ENCODE peak calls at places on chromosomes 7 and 10, in four cellular contexts. U is EH; B is activated naive CD4-positive, alpha-beta T cell treated with Interleukin-2 at 50 U/mL for 16 hours; V is GM10248. K is an unnamed sample.

GRCh38 chr7:7527047-7527446 is 8.6 kb downstream of the COL28A1 start:
- DNase-seq in U (no peak), B (no peak), V (no peak), K (no peak)

GRCh38 chr10:34292675-34293074 is 522.4 kb downstream of the PARD3 start:
- DNase-seq in U (no peak), B (no peak), V (no peak), K (no peak)

GRCh38 chr10:103836273-103836672 is 19.1 kb downstream of the SH3PXD2A start:
- DNase-seq in U (no peak), B (no peak), V (no peak), K (no peak)

GRCh38 chr7:124728610-124729009 is 37.0 kb downstream of the GPR37 start:
- DNase-seq in U (no peak), B (no peak), V (no peak), K (no peak)

GRCh38 chr10:72935358-72935757 is 19.2 kb downstream of the PLA2G12B start:
- DNase-seq in U (peak; percentile 29), B (no peak), V (no peak), K (no peak)

GRCh38 chr10:129191848-129192247 is 275.2 kb upstream of the MGMT start:
- DNase-seq in U (no peak), B (no peak), V (no peak), K (no peak)

GRCh38 chr10:15780353-15781135 is 60.8 kb upstream of the ITGA8 start:
- DNase-seq in U (peak; percentile 19), B (no peak), V (no peak), K (no peak)

GRCh38 chr10:63657812-63658211 is 136.6 kb downstream of the REEP3 start:
- DNase-seq in U (no peak), B (no peak), V (no peak), K (no peak)

GRCh38 chr10:6927001-6927400 is 346.9 kb upstream of the PRKCQ start:
- DNase-seq in U (no peak), B (no peak), V (no peak), K (no peak)

GRCh38 chr7:116138202-116138801 is 72.0 kb upstream of the TES start:
- DNase-seq in U (peak; percentile 72), B (no peak), V (peak; percentile 37), K (no peak)

GRCh38 chr7:30433082-30433481 is 45.5 kb downstream of the NOD1 start:
- DNase-seq in U (peak; percentile 67), B (no peak), V (no peak), K (no peak)

GRCh38 chr10:76583711-76584161 is 1053.9 kb downstream of the KCNMA1 start:
- DNase-seq in U (peak; percentile 94), B (no peak), V (no peak), K (no peak)

GRCh38 chr10:13515467-13515866 is 13.3 kb downstream of the BEND7 start:
- DNase-seq in U (no peak), B (no peak), V (no peak), K (no peak)

GRCh38 chr7:103690576-103690975 is 244.6 kb upstream of the SLC26A5 start:
- DNase-seq in U (no peak), B (no peak), V (no peak), K (no peak)

GRCh38 chr10:119290301-119291036 is 83.1 kb downstream of the GRK5 start:
- DNase-seq in U (peak; percentile 30), B (no peak), V (no peak), K (no peak)

GRCh38 chr10:11757452-11757819 is 15.3 kb downstream of the ECHDC3 start:
- DNase-seq in U (peak; percentile 78), B (no peak), V (no peak), K (no peak)

GRCh38 chr7:39946693-39947092 is 3.4 kb upstream of the CDK13 start:
- DNase-seq in U (no peak), B (no peak), V (no peak), K (no peak)

GRCh38 chr10:133520193-133520738 is 6.9 kb upstream of the CYP2E1 start:
- DNase-seq in U (peak; percentile 72), B (peak; percentile 93), V (peak; percentile 90), K (no peak)

GRCh38 chr10:69644658-69645295 is 14.7 kb downstream of the FAM241B start:
- DNase-seq in U (peak; percentile 70), B (peak; percentile 40), V (peak; percentile 78), K (peak; percentile 62)

GRCh38 chr10:117391436-117392205 is 16.4 kb upstream of the PDZD8 start:
- DNase-seq in U (peak; percentile 46), B (no peak), V (no peak), K (no peak)

GRCh38 chr10:2119316-2119715 is 382.0 kb upstream of the ADARB2 start:
- DNase-seq in U (no peak), B (no peak), V (no peak), K (no peak)

GRCh38 chr10:8138471-8138870 is 84.0 kb downstream of the GATA3 start:
- DNase-seq in U (peak; percentile 15), B (no peak), V (no peak), K (no peak)

GRCh38 chr10:102113956-102114857 is 6.0 kb downstream of the LDB1 start:
- DNase-seq in U (peak; percentile 42), B (no peak), V (peak; percentile 52), K (peak; percentile 17)

GRCh38 chr7:87600130-87601124 is at the start of gene ABCB1:
- DNase-seq in U (peak; percentile 59), B (peak; percentile 51), V (peak; percentile 64), K (peak; percentile 13)

GRCh38 chr7:42964849-42965805 is 33.0 kb downstream of the MRPL32 start:
- DNase-seq in U (no peak), B (no peak), V (no peak), K (no peak)

GRCh38 chr7:52682993-52683392 is 352.4 kb upstream of the POM121L12 start:
- DNase-seq in U (no peak), B (no peak), V (no peak), K (no peak)

GRCh38 chr7:105689093-105689819 is 108.0 kb upstream of the EFCAB10 start:
- DNase-seq in U (no peak), B (no peak), V (no peak), K (no peak)

GRCh38 chr10:16989826-16990293 is 139.8 kb downstream of the CUBN start:
- DNase-seq in U (peak; percentile 91), B (no peak), V (no peak), K (no peak)

GRCh38 chr7:146922777-146923176 is 806.2 kb downstream of the CNTNAP2 start:
- DNase-seq in U (no peak), B (no peak), V (no peak), K (no peak)

GRCh38 chr7:18724311-18724710 is 228.8 kb downstream of the HDAC9 start:
- DNase-seq in U (no peak), B (no peak), V (no peak), K (no peak)

GRCh38 chr7:127995866-127996215 is 35.4 kb downstream of the LRRC4 start:
- DNase-seq in U (peak; percentile 25), B (no peak), V (no peak), K (no peak)

GRCh38 chr10:20034732-20035131 is 218.5 kb downstream of the PLXDC2 start:
- DNase-seq in U (no peak), B (no peak), V (no peak), K (no peak)

GRCh38 chr10:97792058-97792721 is 20.4 kb upstream of the SFRP5 start:
- DNase-seq in U (peak; percentile 59), B (peak; percentile 72), V (peak; percentile 82), K (peak; percentile 73)

GRCh38 chr10:17278607-17279240 is 50.7 kb downstream of the VIM start:
- DNase-seq in U (no peak), B (no peak), V (no peak), K (no peak)

GRCh38 chr10:71974489-71975011 is 10.4 kb downstream of the CHST3 start:
- DNase-seq in U (peak; percentile 80), B (peak; percentile 52), V (peak; percentile 79), K (no peak)

GRCh38 chr10:44339218-44339617 is 45.7 kb downstream of the CXCL12 start:
- DNase-seq in U (peak; percentile 36), B (no peak), V (no peak), K (no peak)

GRCh38 chr7:82202965-82203364 is 240.6 kb downstream of the CACNA2D1 start:
- DNase-seq in U (no peak), B (no peak), V (no peak), K (no peak)

GRCh38 chr7:129719980-129720732 is 108.6 kb downstream of the NRF1 start:
- DNase-seq in U (no peak), B (no peak), V (no peak), K (no peak)

GRCh38 chr7:3028071-3028766 is 15.4 kb downstream of the CARD11 start:
- DNase-seq in U (peak; percentile 33), B (peak; percentile 65), V (no peak), K (no peak)

K was measured in progenitor cell of endocrine pancreas.